ENCODE peak calls at places on chromosomes 3 and 15, in five cellular contexts. H, Y, M, W and X are unnamed samples.

GRCh38 chr3:11530153-11530721 is 113.5 kb downstream of the VGLL4 start:
- DNase-seq in M (no peak), H (no peak), W (peak; percentile 64), Y (peak; percentile 91), X (no peak)

GRCh38 chr15:48285329-48286214 is 45.7 kb upstream of the DUT start:
- DNase-seq in H (peak; percentile 67), W (peak; percentile 87), Y (peak; percentile 75), M (peak; percentile 43), X (peak; percentile 38)

GRCh38 chr3:12553921-12554391 is 2.9 kb upstream of the MKRN2 start:
- DNase-seq in M (no peak), W (no peak), H (no peak), Y (peak; percentile 46), X (peak; percentile 36)

GRCh38 chr3:184275961-184276910 is at the start of gene ECE2:
- DNase-seq in W (no peak), Y (no peak), H (no peak), M (no peak), X (no peak)

GRCh38 chr3:193655827-193656433 is 62.9 kb downstream of the OPA1 start:
- DNase-seq in M (no peak), H (no peak), W (no peak), Y (no peak), X (no peak)

GRCh38 chr15:74127954-74128784 is 2.2 kb upstream of the ISLR2 start:
- DNase-seq in H (no peak), W (no peak), M (no peak), Y (peak; percentile 28), X (no peak)

GRCh38 chr3:197809356-197810020 is 18.4 kb downstream of the LRCH3 start:
- DNase-seq in M (no peak), Y (peak; percentile 51), H (no peak), W (peak; percentile 46), X (no peak)

GRCh38 chr15:59180946-59181345 is 25.7 kb upstream of the LDHAL6B start:
- DNase-seq in W (no peak), H (no peak), M (no peak), Y (no peak), X (no peak)

GRCh38 chr3:37308247-37308646 is 133.9 kb upstream of the LRRFIP2 start:
- DNase-seq in W (peak; percentile 59), Y (peak; percentile 33), H (no peak), M (no peak), X (no peak)

GRCh38 chr3:30730967-30731366 is 124.6 kb downstream of the TGFBR2 start:
- DNase-seq in W (no peak), M (no peak), H (no peak), Y (no peak), X (no peak)

GRCh38 chr3:139355502-139355901 is 11.7 kb downstream of the MRPS22 start:
- DNase-seq in H (no peak), W (peak; percentile 75), M (no peak), Y (no peak), X (no peak)

GRCh38 chr3:124924741-124925140 is 9.8 kb downstream of the MUC13 start:
- DNase-seq in M (no peak), Y (peak; percentile 53), H (no peak), W (no peak), X (no peak)

GRCh38 chr3:17632401-17633100 is 109.9 kb downstream of the TBC1D5 start:
- DNase-seq in W (no peak), M (peak; percentile 13), H (no peak), Y (peak; percentile 70), X (no peak)

GRCh38 chr3:165903885-165904284 is 66.7 kb upstream of the BCHE start:
- DNase-seq in W (no peak), H (no peak), Y (peak; percentile 4), M (no peak), X (no peak)

GRCh38 chr3:196175116-196175625 is 36.0 kb downstream of the ZDHHC19 start:
- DNase-seq in H (no peak), Y (no peak), M (no peak), W (no peak), X (no peak)

GRCh38 chr3:27357665-27358258 is 11.4 kb downstream of the NEK10 start:
- DNase-seq in Y (peak; percentile 57), H (peak; percentile 55), W (peak; percentile 51), M (peak; percentile 68), X (peak; percentile 55)

GRCh38 chr3:127749787-127750225 is 72.5 kb downstream of the MGLL start:
- DNase-seq in Y (no peak), W (no peak), H (no peak), M (no peak), X (no peak)

GRCh38 chr15:66294157-66294931 is 976 bp downstream of the DIS3L start:
- DNase-seq in H (no peak), Y (peak; percentile 87), M (peak; percentile 34), W (peak; percentile 43), X (peak; percentile 37)

GRCh38 chr3:11556851-11557644 is 86.7 kb downstream of the VGLL4 start:
- DNase-seq in Y (no peak), W (no peak), M (no peak), H (peak; percentile 41), X (no peak)

GRCh38 chr3:12901631-12902045 is 60.3 kb upstream of the RPL32 start:
- DNase-seq in W (no peak), H (no peak), Y (no peak), M (no peak), X (no peak)

GRCh38 chr15:50128266-50128665 is 9.2 kb upstream of the ATP8B4 start:
- DNase-seq in M (peak; percentile 18), H (peak; percentile 58), Y (peak; percentile 37), W (peak; percentile 74), X (peak; percentile 62)

GRCh38 chr3:102830415-102830814 is 395.6 kb downstream of the ZPLD1 start:
- DNase-seq in Y (no peak), W (no peak), M (no peak), H (no peak), X (no peak)

GRCh38 chr15:63503739-63504246 is 600 bp upstream of the USP3 start:
- DNase-seq in W (peak; percentile 53), Y (peak; percentile 75), H (peak; percentile 73), M (peak; percentile 91), X (peak; percentile 77)

GRCh38 chr3:39531066-39531465 is 63.6 kb downstream of the MOBP start:
- DNase-seq in H (no peak), W (no peak), M (no peak), Y (peak; percentile 17), X (no peak)

GRCh38 chr15:99944131-99944530 is 210.9 kb upstream of the LYSMD4 start:
- DNase-seq in H (no peak), M (no peak), W (no peak), Y (no peak), X (no peak)

GRCh38 chr15:67863442-67863987 is 23.7 kb upstream of the RNU6-1 start:
- DNase-seq in Y (peak; percentile 63), W (peak; percentile 55), M (peak; percentile 85), H (peak; percentile 65), X (peak; percentile 73)

GRCh38 chr3:69084326-69084667 is 440 bp upstream of the ARL6IP5 start:
- DNase-seq in M (no peak), H (no peak), W (peak; percentile 88), Y (peak; percentile 69), X (no peak)

GRCh38 chr3:160343132-160343531 is 55.9 kb downstream of the IFT80 start:
- DNase-seq in H (no peak), M (no peak), W (peak; percentile 31), Y (peak; percentile 26), X (no peak)